ENCODE peak calls at places on chromosome 1, in six cellular contexts. W is uterus, U is lower leg skin, F is thoracic aorta, T is left lung, E is psoas muscle. H is an unnamed sample.

GRCh38 chr1:90417139-90417538 is 300.0 kb downstream of the BARHL2 start:
- DNase-seq in F (no peak), E (no peak), T (no peak), U (no peak), W (no peak), H (no peak)

GRCh38 chr1:31759266-31760023 is 4.7 kb downstream of the ADGRB2 start:
- DNase-seq in T (no peak), F (no peak), W (no peak), E (no peak), U (no peak), H (no peak)

GRCh38 chr1:184861755-184862336 is 107.2 kb upstream of the EDEM3 start:
- DNase-seq in W (no peak), F (no peak), E (no peak), U (no peak), T (no peak), H (no peak)

GRCh38 chr1:69479734-69480133 is 88.0 kb upstream of the LRRC7 start:
- DNase-seq in T (no peak), E (no peak), W (no peak), F (no peak), U (no peak), H (no peak)

GRCh38 chr1:171142451-171143121 is 42.5 kb upstream of the FMO2 start:
- DNase-seq in T (no peak), W (peak), E (no peak), U (peak), F (no peak), H (no peak)

GRCh38 chr1:32701951-32702598 is 495 bp downstream of the SYNC start:
- DNase-seq in T (peak), U (no peak), E (peak), W (peak), F (no peak), H (no peak)

GRCh38 chr1:54403808-54404261 is 2.4 kb downstream of the SSBP3 start:
- DNase-seq in T (no peak), E (peak), W (no peak), F (no peak), U (no peak), H (no peak)

GRCh38 chr1:89962024-89962741 is 32.7 kb upstream of the ZNF326 start:
- DNase-seq in E (no peak), W (no peak), T (no peak), U (no peak), F (no peak), H (no peak)

GRCh38 chr1:35364732-35365131 is 96.2 kb downstream of the ZMYM4 start:
- DNase-seq in W (no peak), T (no peak), F (no peak), U (no peak), E (no peak), H (no peak)

GRCh38 chr1:31762323-31762722 is 1.8 kb downstream of the ADGRB2 start:
- DNase-seq in E (no peak), T (no peak), F (no peak), W (no peak), U (no peak), H (no peak)

GRCh38 chr1:230319014-230319747 is 107.0 kb downstream of the PGBD5 start:
- DNase-seq in E (no peak), W (no peak), T (no peak), U (no peak), F (no peak), H (no peak)

GRCh38 chr1:56532359-56532696 is 47.0 kb downstream of the PLPP3 start:
- DNase-seq in W (no peak), F (no peak), U (no peak), E (no peak), T (no peak), H (no peak)

GRCh38 chr1:54384921-54385726 is 21.1 kb downstream of the SSBP3 start:
- DNase-seq in T (no peak), U (no peak), W (no peak), E (peak), F (no peak), H (no peak)

GRCh38 chr1:234597894-234598293 is 12.1 kb downstream of the IRF2BP2 start:
- DNase-seq in T (no peak), F (no peak), U (no peak), W (no peak), E (no peak), H (no peak)

GRCh38 chr1:35500439-35500838 is 56.8 kb downstream of the KIAA0319L start:
- DNase-seq in W (no peak), F (no peak), U (no peak), E (no peak), T (no peak), H (no peak)

GRCh38 chr1:2921970-2922686 is 99.1 kb upstream of the ACTRT2 start:
- DNase-seq in T (no peak), F (no peak), W (no peak), E (no peak), U (no peak), H (no peak)

GRCh38 chr1:97091263-97091662 is 369.7 kb downstream of the PTBP2 start:
- DNase-seq in E (no peak), T (no peak), F (no peak), W (no peak), U (no peak), H (no peak)

GRCh38 chr1:26784023-26784871 is 3.5 kb upstream of the PIGV start:
- DNase-seq in F (no peak), W (peak), E (peak), T (peak), U (peak), H (peak)

GRCh38 chr1:156920233-156921052 is at the start of gene LRRC71:
- DNase-seq in U (peak), T (peak), F (no peak), W (peak), E (peak), H (peak)

GRCh38 chr1:180921386-180921785 is 8.7 kb downstream of the KIAA1614 start:
- DNase-seq in W (no peak), T (no peak), F (no peak), U (no peak), E (no peak), H (no peak)

GRCh38 chr1:179876289-179876715 is 1.3 kb downstream of the TOR1AIP2 start:
- DNase-seq in U (no peak), F (no peak), T (no peak), E (no peak), W (no peak), H (no peak)

GRCh38 chr1:208597571-208597970 is 353.4 kb upstream of the PLXNA2 start:
- DNase-seq in T (no peak), F (no peak), U (no peak), W (no peak), E (no peak), H (no peak)

GRCh38 chr1:110956586-110956985 is 7.1 kb downstream of the LRIF1 start:
- DNase-seq in W (no peak), F (no peak), U (no peak), T (no peak), E (no peak), H (no peak)

GRCh38 chr1:35097224-35097623 is 18.0 kb downstream of the ZMYM1 start:
- DNase-seq in E (no peak), T (no peak), F (no peak), W (no peak), U (no peak), H (no peak)

GRCh38 chr1:215375386-215375785 is 191.7 kb upstream of the KCTD3 start:
- DNase-seq in F (no peak), E (no peak), U (no peak), W (no peak), T (no peak), H (no peak)

GRCh38 chr1:94540440-94541174 is 952 bp downstream of the F3 start:
- DNase-seq in W (no peak), U (no peak), E (no peak), F (no peak), T (no peak), H (no peak)

GRCh38 chr1:155044812-155045690 is 6.1 kb upstream of the ADAM15 start:
- DNase-seq in F (no peak), T (peak), E (peak), U (peak), W (peak), H (peak)

GRCh38 chr1:93814795-93815737 is 63.9 kb downstream of the DNTTIP2 start:
- DNase-seq in W (no peak), T (no peak), F (no peak), U (no peak), E (no peak), H (no peak)

GRCh38 chr1:37265786-37266667 is 208.4 kb upstream of the ZC3H12A start:
- DNase-seq in W (no peak), T (no peak), F (no peak), U (no peak), E (no peak), H (no peak)

DNA sequence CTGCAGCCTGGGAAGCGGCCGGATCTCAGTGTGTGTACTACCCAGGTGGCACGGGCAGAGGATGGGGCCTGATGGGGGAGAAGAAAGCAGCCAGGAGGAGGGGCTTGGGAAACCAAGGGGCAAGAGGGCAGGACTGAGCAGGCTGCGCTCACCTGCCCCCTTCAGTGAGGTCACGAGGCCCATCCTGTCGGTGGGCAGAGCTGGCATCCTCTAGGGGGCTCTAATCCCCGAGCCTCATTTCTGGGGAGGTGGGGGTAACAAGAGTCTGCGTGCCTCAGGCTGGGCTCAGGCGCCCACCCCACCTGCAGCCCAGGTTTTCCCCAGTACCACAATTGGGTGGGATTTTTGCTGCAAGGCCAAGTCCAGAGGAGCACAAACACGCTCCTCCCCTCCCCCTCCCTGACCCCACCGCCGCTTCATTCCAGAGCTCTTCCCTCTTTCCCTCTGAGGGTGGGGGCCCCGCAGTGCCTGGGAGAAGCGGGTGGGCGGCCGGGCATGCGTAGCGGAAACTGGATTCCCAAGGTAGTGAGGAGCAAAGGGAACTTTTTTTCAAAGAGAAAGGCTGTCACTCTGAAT is 1.8 kb upstream of the WNT3A start:
- DNase-seq in T (no peak), U (no peak), F (no peak), E (no peak), W (no peak), H (no peak)
- TF ChIP-seq CTCF in T (no peak), U (no peak), F (no peak), E (no peak), W (no peak), H (peak)

GRCh38 chr1:21508580-21509350 is 458 bp upstream of the ALPL start:
- DNase-seq in E (peak), T (peak), W (peak), U (no peak), F (no peak), H (peak)
- TF ChIP-seq CTCF in E (peak), T (peak), W (peak), U (no peak), F (peak), H (peak)

DNA sequence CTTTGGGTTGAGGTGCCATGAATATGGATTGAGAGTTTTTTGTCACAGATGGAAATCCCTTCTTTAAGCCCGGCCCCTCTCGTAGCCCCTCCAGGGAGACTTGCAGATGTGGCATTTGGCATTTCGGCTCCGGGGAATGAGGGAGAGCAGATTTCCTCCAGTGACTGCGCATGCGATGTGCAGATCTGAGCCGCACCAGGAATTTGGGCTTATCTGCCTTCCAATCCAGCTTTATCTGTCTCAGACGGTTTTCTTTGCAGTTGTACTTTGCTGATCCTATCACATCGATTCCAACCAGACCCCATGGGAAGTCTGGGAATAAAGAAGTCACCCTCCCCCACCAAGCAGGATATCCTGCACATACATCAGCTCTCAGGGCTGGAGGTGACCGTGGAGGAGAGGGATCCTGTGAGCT is 11.7 kb downstream of the KIF26B start:
- DNase-seq in W (no peak), E (no peak), T (no peak), F (no peak), U (no peak), H (no peak)
- TF ChIP-seq CTCF in W (no peak), E (no peak), T (no peak), F (no peak), U (no peak), H (no peak)

GRCh38 chr1:87202922-87203655 is 125.6 kb upstream of the LMO4 start:
- DNase-seq in E (no peak), T (no peak), U (no peak), F (no peak), W (no peak), H (no peak)

GRCh38 chr1:87206044-87206443 is 122.6 kb upstream of the LMO4 start:
- DNase-seq in U (no peak), F (no peak), W (no peak), T (no peak), E (no peak), H (no peak)

GRCh38 chr1:87201768-87202167 is 126.9 kb upstream of the LMO4 start:
- DNase-seq in E (no peak), U (no peak), F (no peak), W (no peak), T (no peak), H (no peak)

GRCh38 chr1:87204441-87204840 is 124.2 kb upstream of the LMO4 start:
- DNase-seq in U (no peak), W (no peak), F (no peak), E (no peak), T (no peak), H (no peak)

DNA sequence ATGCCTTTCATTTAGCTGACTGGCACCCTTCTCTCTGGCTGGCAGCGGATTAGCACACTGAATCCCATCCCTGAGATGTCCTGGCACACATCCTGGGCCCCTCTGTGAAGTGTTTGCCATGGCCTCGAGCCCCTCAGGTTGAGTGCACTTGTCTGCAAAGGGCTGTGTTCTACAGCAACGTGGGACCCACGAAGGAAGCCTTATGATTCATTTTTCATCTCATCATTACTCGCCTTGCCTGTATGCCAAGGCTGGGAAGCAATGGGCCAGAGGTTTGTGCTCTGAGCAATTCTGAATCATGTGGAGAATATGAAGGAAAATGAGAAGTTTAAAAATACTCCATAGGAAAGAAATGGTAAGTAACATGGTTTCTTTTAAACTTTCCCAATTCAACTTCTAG is 124.8 kb upstream of the LMO4 start:
- DNase-seq in T (peak), E (no peak), W (no peak), F (no peak), U (no peak), H (no peak)
- TF ChIP-seq CTCF in T (no peak), E (no peak), W (no peak), F (no peak), U (no peak), H (no peak)

DNA sequence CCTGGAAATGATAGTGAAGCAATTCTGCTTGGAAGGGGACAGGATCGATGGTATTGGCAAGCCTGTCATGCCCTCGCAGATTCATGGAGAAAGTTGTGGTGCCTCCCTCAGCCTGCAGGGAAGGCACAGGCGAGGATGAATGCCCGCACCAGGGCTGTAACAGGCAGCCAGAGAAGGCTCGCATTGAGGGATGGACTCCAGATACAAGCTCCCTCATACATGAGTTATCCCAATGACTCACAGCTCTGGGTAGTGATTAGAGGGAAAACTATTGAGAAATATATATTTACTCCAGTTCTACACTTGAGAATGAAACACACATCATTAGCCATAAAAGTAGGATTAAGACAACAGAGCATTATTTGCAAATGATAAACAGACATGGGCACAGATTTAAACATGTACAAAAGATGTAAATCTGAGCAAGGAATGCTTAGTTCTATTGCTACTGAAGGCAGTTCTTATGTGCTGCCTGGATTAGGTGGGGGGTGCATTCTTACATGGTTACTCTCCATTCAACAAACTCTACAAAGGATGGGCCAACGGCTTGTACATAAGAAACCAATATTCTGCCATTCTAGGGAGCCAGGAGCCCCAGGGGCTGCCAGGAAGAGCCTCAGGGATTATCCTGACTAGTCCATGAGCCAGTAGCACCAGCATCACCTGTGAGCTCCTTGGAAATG is 98.0 kb downstream of the CSMD2 start:
- DNase-seq in T (no peak), E (no peak), F (no peak), U (no peak), W (no peak), H (no peak)
- TF ChIP-seq CTCF in T (no peak), E (no peak), F (no peak), U (no peak), W (no peak), H (no peak)

H was measured in progenitor cell of endocrine pancreas.